ENCODE peak calls at places on chromosomes 5 and 9, in seven cellular contexts. One of them, this sample, is unnamed. For H3K9me3, the result is how much of the 10 kb centered on the place peaks cover.

GRCh38 chr5:179588166-179588565 is 35.3 kb downstream of the HNRNPH1 start:
- DNase-seq in endothelial cell of umbilical vein: no peak
- DNase-seq in HepG2: no peak
- DNase-seq in HCT116: no peak
- DNase-seq in SK-N-SH: no peak
- DNase-seq in GM12878: no peak
- DNase-seq in K562: no peak
- DNase-seq in this sample: no peak

GRCh38 chr9:13213337-13213736 is 66.2 kb downstream of the MPDZ start:
- DNase-seq in endothelial cell of umbilical vein: peak
- DNase-seq in HepG2: peak
- DNase-seq in HCT116: no peak
- DNase-seq in SK-N-SH: no peak
- DNase-seq in GM12878: no peak
- DNase-seq in K562: no peak
- DNase-seq in this sample: peak

GRCh38 chr9:94586814-94587213 is 6.8 kb downstream of the FBP2 start:
- DNase-seq in endothelial cell of umbilical vein: no peak
- DNase-seq in HepG2: no peak
- DNase-seq in HCT116: no peak
- DNase-seq in SK-N-SH: no peak
- DNase-seq in GM12878: no peak
- DNase-seq in K562: no peak
- DNase-seq in this sample: no peak

GRCh38 chr9:18390393-18390792 is 83.6 kb upstream of the ADAMTSL1 start:
- DNase-seq in endothelial cell of umbilical vein: no peak
- DNase-seq in HepG2: no peak
- DNase-seq in HCT116: no peak
- DNase-seq in SK-N-SH: no peak
- DNase-seq in GM12878: no peak
- DNase-seq in K562: no peak
- DNase-seq in this sample: no peak

GRCh38 chr5:159095882-159096554 is 3.7 kb downstream of the EBF1 start:
- DNase-seq in endothelial cell of umbilical vein: no peak
- DNase-seq in HepG2: no peak
- DNase-seq in HCT116: no peak
- DNase-seq in SK-N-SH: no peak
- DNase-seq in GM12878: no peak
- DNase-seq in K562: no peak
- DNase-seq in this sample: no peak

GRCh38 chr5:96816430-96816939 is 8.7 kb upstream of the ERAP1 start:
- DNase-seq in endothelial cell of umbilical vein: no peak
- DNase-seq in HepG2: no peak
- DNase-seq in HCT116: no peak
- DNase-seq in SK-N-SH: no peak
- DNase-seq in GM12878: peak
- DNase-seq in K562: no peak
- DNase-seq in this sample: no peak

GRCh38 chr9:10251490-10251889 is 361.3 kb downstream of the PTPRD start:
- DNase-seq in endothelial cell of umbilical vein: no peak
- DNase-seq in HepG2: peak
- DNase-seq in HCT116: no peak
- DNase-seq in SK-N-SH: no peak
- DNase-seq in GM12878: no peak
- DNase-seq in K562: no peak
- DNase-seq in this sample: no peak

GRCh38 chr5:150022163-150022540 is 21.6 kb downstream of the HMGXB3 start:
- DNase-seq in endothelial cell of umbilical vein: peak
- DNase-seq in HepG2: no peak
- DNase-seq in HCT116: peak
- DNase-seq in SK-N-SH: no peak
- DNase-seq in GM12878: no peak
- DNase-seq in K562: no peak
- DNase-seq in this sample: no peak

GRCh38 chr9:87147803-87148202 is 200.5 kb upstream of the GAS1 start:
- DNase-seq in endothelial cell of umbilical vein: peak
- DNase-seq in HepG2: no peak
- DNase-seq in HCT116: no peak
- DNase-seq in SK-N-SH: no peak
- DNase-seq in GM12878: no peak
- DNase-seq in K562: no peak
- DNase-seq in this sample: no peak

GRCh38 chr5:168916266-168916665 is 337.1 kb upstream of the PANK3 start:
- DNase-seq in endothelial cell of umbilical vein: no peak
- DNase-seq in HepG2: no peak
- DNase-seq in HCT116: no peak
- DNase-seq in SK-N-SH: peak
- DNase-seq in GM12878: no peak
- DNase-seq in K562: no peak
- DNase-seq in this sample: no peak

GRCh38 chr9:22033012-22033630 is 24.0 kb upstream of the CDKN2B start:
- DNase-seq in endothelial cell of umbilical vein: no peak
- DNase-seq in HepG2: no peak
- DNase-seq in HCT116: no peak
- DNase-seq in SK-N-SH: no peak
- DNase-seq in GM12878: no peak
- DNase-seq in K562: no peak
- DNase-seq in this sample: no peak

GRCh38 chr5:91142819-91143218 is 240.3 kb downstream of the ARRDC3 start:
- DNase-seq in endothelial cell of umbilical vein: no peak
- DNase-seq in HepG2: no peak
- DNase-seq in HCT116: no peak
- DNase-seq in SK-N-SH: no peak
- DNase-seq in GM12878: no peak
- DNase-seq in K562: no peak
- DNase-seq in this sample: no peak

GRCh38 chr5:77770293-77771005 is 5.7 kb downstream of the TBCA start:
- DNase-seq in endothelial cell of umbilical vein: no peak
- DNase-seq in HepG2: no peak
- DNase-seq in HCT116: no peak
- DNase-seq in SK-N-SH: no peak
- DNase-seq in GM12878: no peak
- DNase-seq in K562: no peak
- DNase-seq in this sample: no peak

GRCh38 chr5:77768978-77769377 is 7.2 kb downstream of the TBCA start:
- DNase-seq in endothelial cell of umbilical vein: no peak
- DNase-seq in HepG2: no peak
- DNase-seq in HCT116: no peak
- DNase-seq in SK-N-SH: no peak
- DNase-seq in GM12878: no peak
- DNase-seq in K562: no peak
- DNase-seq in this sample: no peak

GRCh38 chr5:77772729-77773128 is 3.4 kb downstream of the TBCA start:
- DNase-seq in endothelial cell of umbilical vein: no peak
- DNase-seq in HepG2: no peak
- DNase-seq in HCT116: no peak
- DNase-seq in SK-N-SH: no peak
- DNase-seq in GM12878: no peak
- DNase-seq in K562: no peak
- DNase-seq in this sample: no peak

GRCh38 chr5:77771452-77771851 is 4.7 kb downstream of the TBCA start:
- DNase-seq in endothelial cell of umbilical vein: no peak
- DNase-seq in HepG2: no peak
- DNase-seq in HCT116: no peak
- DNase-seq in SK-N-SH: no peak
- DNase-seq in GM12878: no peak
- DNase-seq in K562: no peak
- DNase-seq in this sample: no peak

GRCh38 chr5:77767301-77767700 is 8.8 kb downstream of the TBCA start:
- DNase-seq in endothelial cell of umbilical vein: no peak
- DNase-seq in HepG2: no peak
- DNase-seq in HCT116: no peak
- DNase-seq in SK-N-SH: no peak
- DNase-seq in GM12878: no peak
- DNase-seq in K562: no peak
- DNase-seq in this sample: no peak
- TF ChIP-seq POLR2AphosphoS5 in endothelial cell of umbilical vein: no peak
- TF ChIP-seq POLR2AphosphoS5 in HepG2: no peak
- TF ChIP-seq POLR2AphosphoS5 in HCT116: no peak
- TF ChIP-seq POLR2AphosphoS5 in SK-N-SH: no peak
- TF ChIP-seq POLR2AphosphoS5 in GM12878: no peak
- TF ChIP-seq POLR2AphosphoS5 in K562: no peak
- TF ChIP-seq POLR2AphosphoS5 in this sample: no peak

GRCh38 chr9:110668528-110669167 is at the start of gene MUSK:
- DNase-seq in endothelial cell of umbilical vein: no peak
- DNase-seq in HepG2: no peak
- DNase-seq in HCT116: no peak
- DNase-seq in SK-N-SH: no peak
- DNase-seq in GM12878: no peak
- DNase-seq in K562: no peak
- DNase-seq in this sample: no peak

GRCh38 chr9:110671849-110672248 is 3.3 kb downstream of the MUSK start:
- DNase-seq in endothelial cell of umbilical vein: no peak
- DNase-seq in HepG2: no peak
- DNase-seq in HCT116: no peak
- DNase-seq in SK-N-SH: no peak
- DNase-seq in GM12878: no peak
- DNase-seq in K562: no peak
- DNase-seq in this sample: no peak

GRCh38 chr9:110672873-110673508 is 4.4 kb downstream of the MUSK start:
- DNase-seq in endothelial cell of umbilical vein: no peak
- DNase-seq in HepG2: no peak
- DNase-seq in HCT116: no peak
- DNase-seq in SK-N-SH: no peak
- DNase-seq in GM12878: no peak
- DNase-seq in K562: no peak
- DNase-seq in this sample: no peak

GRCh38 chr9:110669439-110669838 is 848 bp downstream of the MUSK start:
- DNase-seq in endothelial cell of umbilical vein: peak
- DNase-seq in HepG2: no peak
- DNase-seq in HCT116: no peak
- DNase-seq in SK-N-SH: no peak
- DNase-seq in GM12878: no peak
- DNase-seq in K562: no peak
- DNase-seq in this sample: no peak
- H3K9ac ChIP-seq in endothelial cell of umbilical vein: no peak
- H3K9ac ChIP-seq in HepG2: no peak
- H3K9ac ChIP-seq in HCT116: no peak
- H3K9ac ChIP-seq in SK-N-SH: no peak
- H3K9ac ChIP-seq in GM12878: no peak
- H3K9ac ChIP-seq in K562: no peak
- H3K9ac ChIP-seq in this sample: peak

GRCh38 chr5:171832775-171833174 is 47.2 kb downstream of the SMIM23 start:
- DNase-seq in endothelial cell of umbilical vein: no peak
- DNase-seq in HepG2: no peak
- DNase-seq in HCT116: no peak
- DNase-seq in SK-N-SH: peak
- DNase-seq in GM12878: no peak
- DNase-seq in K562: no peak
- DNase-seq in this sample: no peak
- H3K9me3 ChIP-seq in endothelial cell of umbilical vein: under half
- H3K9me3 ChIP-seq in HepG2: under half
- H3K9me3 ChIP-seq in HCT116: under half
- H3K9me3 ChIP-seq in SK-N-SH: under half
- H3K9me3 ChIP-seq in GM12878: under half
- H3K9me3 ChIP-seq in K562: under half
- H3K9me3 ChIP-seq in this sample: under half

GRCh38 chr5:83076742-83077661 is at the start of the genes TMEM167A and XRCC4:
- DNase-seq in endothelial cell of umbilical vein: peak
- DNase-seq in HepG2: peak
- DNase-seq in HCT116: peak
- DNase-seq in SK-N-SH: peak
- DNase-seq in GM12878: peak
- DNase-seq in K562: peak
- DNase-seq in this sample: peak
- TF ChIP-seq POLR2AphosphoS5 in endothelial cell of umbilical vein: peak
- TF ChIP-seq POLR2AphosphoS5 in HepG2: peak
- TF ChIP-seq POLR2AphosphoS5 in HCT116: peak
- TF ChIP-seq POLR2AphosphoS5 in SK-N-SH: peak
- TF ChIP-seq POLR2AphosphoS5 in GM12878: peak
- TF ChIP-seq POLR2AphosphoS5 in K562: peak
- TF ChIP-seq POLR2AphosphoS5 in this sample: peak

DNA sequence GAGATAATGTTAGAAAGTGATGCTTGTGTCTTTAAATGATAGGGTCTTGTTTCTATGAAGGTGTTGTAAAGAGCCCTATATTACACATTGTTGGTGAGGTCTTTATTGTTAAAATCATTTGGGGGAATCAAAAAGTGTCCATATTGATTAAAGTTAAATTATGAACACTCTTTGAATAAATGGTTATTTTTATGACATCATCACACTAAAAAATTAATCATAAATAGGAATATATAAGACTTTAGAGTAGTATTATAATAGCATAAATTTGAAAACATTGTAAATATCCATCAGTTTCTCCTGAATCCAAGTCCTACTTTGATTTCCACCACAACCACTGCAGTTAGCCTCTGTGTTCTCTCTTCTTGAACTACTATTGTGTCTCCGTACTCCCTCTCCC is 136.3 kb downstream of the HTR1A start:
- DNase-seq in endothelial cell of umbilical vein: no peak
- DNase-seq in HepG2: no peak
- DNase-seq in HCT116: no peak
- DNase-seq in SK-N-SH: no peak
- DNase-seq in GM12878: no peak
- DNase-seq in K562: no peak
- DNase-seq in this sample: no peak
- H3K9ac ChIP-seq in endothelial cell of umbilical vein: no peak
- H3K9ac ChIP-seq in HepG2: no peak
- H3K9ac ChIP-seq in HCT116: no peak
- H3K9ac ChIP-seq in SK-N-SH: no peak
- H3K9ac ChIP-seq in GM12878: no peak
- H3K9ac ChIP-seq in K562: no peak
- H3K9ac ChIP-seq in this sample: no peak